ENCODE peak calls at places on chromosomes 6 and 20, in five cellular contexts. D is colonic mucosa, K is neural progenitor cell, H is stomach, O is heart right ventricle. C is an unnamed sample.
A peak's percentile ranks its signal among the peaks of the same experiment; 100 is the strongest.

GRCh38 chr6:125780540-125781306 is 10.0 kb upstream of the NCOA7 start:
- DNase-seq in D (peak; percentile 67), K (peak; percentile 46), H (peak; percentile 52), O (peak; percentile 44), C (peak; percentile 79)

GRCh38 chr6:30885481-30885998 is 1.2 kb downstream of the DDR1 start:
- DNase-seq in D (peak; percentile 83), K (peak; percentile 26), H (peak; percentile 48), O (no peak), C (no peak)

GRCh38 chr20:11626551-11626950 is 291.1 kb upstream of the BTBD3 start:
- DNase-seq in D (no peak), K (no peak), H (no peak), O (no peak), C (no peak)

GRCh38 chr6:133501675-133502275 is 260.6 kb downstream of the EYA4 start:
- DNase-seq in D (no peak), K (no peak), H (no peak), O (no peak), C (no peak)

GRCh38 chr6:161256390-161256789 is 17.5 kb downstream of the AGPAT4 start:
- DNase-seq in D (no peak), K (no peak), H (no peak), O (no peak), C (no peak)

GRCh38 chr20:56592817-56593216 is 36.3 kb upstream of the TFAP2C start:
- DNase-seq in D (no peak), K (no peak), H (no peak), O (no peak), C (no peak)

GRCh38 chr6:118536478-118536877 is 11.6 kb upstream of the PLN start:
- DNase-seq in D (no peak), K (no peak), H (no peak), O (no peak), C (no peak)

GRCh38 chr6:110097443-110097842 is 82.0 kb downstream of the WASF1 start:
- DNase-seq in D (no peak), K (no peak), H (no peak), O (no peak), C (no peak)

GRCh38 chr6:21893778-21894177 is 300.2 kb downstream of the SOX4 start:
- DNase-seq in D (no peak), K (no peak), H (no peak), O (no peak), C (no peak)

GRCh38 chr6:18269253-18269652 is 4.9 kb upstream of the DEK start:
- DNase-seq in D (no peak), K (no peak), H (no peak), O (no peak), C (no peak)

GRCh38 chr6:73610444-73611275 is 43.1 kb downstream of the SLC17A5 start:
- DNase-seq in D (no peak), K (peak; percentile 16), H (no peak), O (no peak), C (no peak)

GRCh38 chr6:13357551-13358075 is 29.3 kb upstream of the TBC1D7 start:
- DNase-seq in D (no peak), K (peak; percentile 70), H (no peak), O (no peak), C (no peak)

GRCh38 chr6:142856607-142856856 is 88.4 kb downstream of the HIVEP2 start:
- DNase-seq in D (no peak), K (no peak), H (no peak), O (no peak), C (no peak)

GRCh38 chr6:142855877-142856606 is 88.9 kb downstream of the HIVEP2 start:
- DNase-seq in D (no peak), K (no peak), H (no peak), O (no peak), C (no peak)

GRCh38 chr6:142854589-142855488 is 90.1 kb downstream of the HIVEP2 start:
- DNase-seq in D (no peak), K (peak; percentile 27), H (no peak), O (no peak), C (no peak)

GRCh38 chr6:142856857-142857608 is 87.9 kb downstream of the HIVEP2 start:
- DNase-seq in D (no peak), K (no peak), H (no peak), O (no peak), C (no peak)

DNA sequence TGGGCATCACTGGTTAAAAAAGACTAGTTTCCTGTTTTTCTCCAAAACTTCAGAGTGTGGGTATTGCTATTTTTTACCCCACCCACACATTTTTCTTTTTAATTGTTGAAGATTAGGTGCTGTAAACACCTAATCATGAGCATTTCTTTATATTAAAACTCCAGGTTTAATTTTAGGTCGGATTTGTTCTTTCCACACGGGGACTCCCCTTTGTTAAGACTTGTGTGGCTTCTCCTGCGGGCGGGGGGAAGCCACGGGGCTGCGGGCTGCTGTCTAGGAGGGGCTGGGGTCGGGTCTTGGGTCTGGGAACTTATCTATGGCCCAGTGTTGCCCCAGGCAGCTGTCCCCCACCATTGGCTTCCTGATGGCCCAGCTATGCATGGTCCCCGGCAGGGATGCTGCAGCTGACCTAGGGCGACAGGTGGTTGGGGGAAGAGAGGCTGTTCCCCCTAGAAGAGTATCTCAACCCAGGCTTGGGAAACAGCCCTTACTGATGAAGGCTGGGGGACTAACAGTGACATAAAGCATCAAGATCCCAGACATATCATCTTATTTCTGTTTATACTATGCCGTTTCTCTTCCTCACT is 87.3 kb downstream of the HIVEP2 start:
- DNase-seq in D (no peak), K (no peak), H (no peak), O (no peak), C (no peak)
- H3K27ac ChIP-seq in D (peak overlapping the region; percentile 14), K (no peak overlapping the region), H (peak overlapping the region; percentile 47), O (no peak overlapping the region), C (no peak overlapping the region)

DNA sequence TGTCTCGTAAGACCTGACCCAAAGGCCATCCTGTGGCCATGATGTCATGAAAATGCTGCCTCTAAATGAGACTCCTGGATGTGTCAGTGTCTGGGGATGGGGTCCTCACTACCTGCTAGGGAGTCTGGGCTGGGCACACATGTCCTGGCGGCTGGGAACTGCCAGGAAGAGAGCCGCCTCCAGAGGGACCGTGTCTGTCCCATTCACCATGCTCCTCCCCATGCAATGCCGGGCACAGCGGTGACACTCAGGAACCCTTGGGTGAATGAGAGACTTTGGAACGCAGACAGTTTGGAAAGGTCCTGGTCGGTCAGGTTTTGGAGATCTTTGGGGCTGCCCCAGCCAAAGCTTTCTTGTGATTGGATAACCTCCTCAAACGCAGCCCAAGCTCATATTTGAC is 40.1 kb upstream of the GTSF1L start:
- DNase-seq in D (no peak), K (no peak), H (no peak), O (no peak), C (no peak)
- H3K4me3 ChIP-seq in D (no peak overlapping the region), K (no peak overlapping the region), H (no peak overlapping the region), O (no peak overlapping the region), C (no peak overlapping the region)

GRCh38 chr20:32474967-32475819 is 109.9 kb downstream of the NOL4L start:
- DNase-seq in D (peak; percentile 96), K (peak; percentile 70), H (peak; percentile 90), O (peak; percentile 91), C (peak; percentile 94)
- H3K4me1 ChIP-seq in D (peaks cover 75% of the 10 kb centered on the region), K (peaks cover 51% of the 10 kb centered on the region), H (peaks cover 80% of the 10 kb centered on the region), O (peaks cover 59% of the 10 kb centered on the region), C (no peaks in the 10 kb centered on the region)

DNA sequence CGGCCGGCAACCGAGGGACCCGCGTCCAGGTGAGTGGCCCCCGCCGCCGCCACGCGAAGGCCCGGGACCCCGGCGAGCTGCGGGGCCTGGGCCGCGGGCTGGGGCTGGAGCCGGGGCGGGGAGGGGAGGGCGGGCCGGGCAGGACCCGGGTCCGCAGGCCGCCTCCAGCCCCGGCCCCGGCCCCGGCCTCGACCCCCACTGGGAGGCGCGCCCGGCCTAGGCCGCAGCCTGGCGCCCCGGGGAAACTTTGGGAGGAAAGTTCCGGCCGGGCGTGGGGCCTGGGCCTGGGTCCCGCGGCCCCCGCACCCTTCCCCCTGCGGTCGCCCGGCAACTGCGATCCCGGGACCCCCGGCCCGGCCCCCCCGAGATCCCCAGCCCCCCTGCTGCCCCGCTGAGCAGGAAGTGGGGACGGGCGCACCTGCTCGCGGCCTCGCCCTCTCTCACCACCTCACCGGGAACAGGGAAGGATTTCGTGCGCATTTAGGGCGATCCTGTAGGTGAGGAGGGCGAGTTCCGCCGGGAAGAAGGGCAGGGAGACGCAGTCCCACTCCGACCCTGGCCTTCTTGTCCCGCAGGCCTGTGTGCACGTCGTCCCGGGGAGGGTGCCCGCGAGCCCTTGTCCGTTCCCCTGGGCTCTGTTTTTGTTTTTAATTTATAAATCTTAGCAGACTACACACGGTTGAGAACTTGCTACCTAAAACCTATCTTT is 402 bp downstream of the OSBPL2 start:
- DNase-seq in D (peak; percentile 62), K (peak; percentile 41), H (peak; percentile 41), O (no peak), C (no peak)
- H3K27ac ChIP-seq in D (peak overlapping the region; percentile 80), K (no peak overlapping the region), H (peak overlapping the region; percentile 92), O (peak overlapping the region; percentile 91), C (peak overlapping the region; percentile 79)

DNA sequence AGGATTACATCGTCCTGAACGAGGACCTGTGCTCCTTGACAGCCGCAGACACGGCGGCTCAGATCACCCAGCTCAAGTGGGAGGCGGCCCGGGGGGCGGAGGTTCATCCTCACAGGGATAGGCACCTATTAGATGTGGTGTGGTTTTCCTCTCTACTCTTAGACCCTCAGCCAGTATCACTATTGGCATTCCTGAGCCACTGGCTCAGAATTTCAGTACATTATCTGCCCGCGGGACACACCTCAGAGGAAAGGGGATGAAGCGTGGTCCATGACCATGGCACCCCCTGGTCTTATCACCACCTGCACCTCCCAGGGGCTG is 34.6 kb upstream of the HLA-G start:
- DNase-seq in D (no peak), K (no peak), H (no peak), O (no peak), C (no peak)
- H3K4me3 ChIP-seq in D (peak overlapping the region; percentile 65), K (peak overlapping the region; percentile 63), H (peak overlapping the region; percentile 61), O (peak overlapping the region; percentile 70), C (peak overlapping the region; percentile 54)

DNA sequence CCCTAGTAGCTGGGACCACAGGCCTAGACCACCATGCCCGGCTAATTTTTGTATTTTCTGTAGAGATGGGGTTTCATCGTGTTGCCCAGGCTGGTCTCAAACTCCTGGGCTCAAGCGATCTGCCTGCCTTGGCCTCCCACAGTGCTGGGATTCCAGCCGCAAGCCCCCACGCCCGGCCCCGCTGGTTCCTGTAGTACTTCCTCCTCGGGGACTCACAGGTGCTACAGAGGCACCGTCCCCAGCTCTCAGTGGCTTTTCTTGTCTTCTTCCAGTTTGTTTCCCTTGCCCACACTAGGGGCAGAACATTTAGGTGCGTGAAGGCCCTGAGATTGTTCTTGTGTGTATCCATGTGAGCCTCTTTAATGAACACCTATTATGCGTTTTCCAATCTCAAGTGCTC is 773 bp upstream of the ZBP1 start:
- DNase-seq in D (peak; percentile 26), K (no peak), H (no peak), O (no peak), C (peak; percentile 30)
- H3K4me1 ChIP-seq in D (no peaks in the 10 kb centered on the region), K (no peaks in the 10 kb centered on the region), H (no peaks in the 10 kb centered on the region), O (no peaks in the 10 kb centered on the region), C (no peaks in the 10 kb centered on the region)

DNA sequence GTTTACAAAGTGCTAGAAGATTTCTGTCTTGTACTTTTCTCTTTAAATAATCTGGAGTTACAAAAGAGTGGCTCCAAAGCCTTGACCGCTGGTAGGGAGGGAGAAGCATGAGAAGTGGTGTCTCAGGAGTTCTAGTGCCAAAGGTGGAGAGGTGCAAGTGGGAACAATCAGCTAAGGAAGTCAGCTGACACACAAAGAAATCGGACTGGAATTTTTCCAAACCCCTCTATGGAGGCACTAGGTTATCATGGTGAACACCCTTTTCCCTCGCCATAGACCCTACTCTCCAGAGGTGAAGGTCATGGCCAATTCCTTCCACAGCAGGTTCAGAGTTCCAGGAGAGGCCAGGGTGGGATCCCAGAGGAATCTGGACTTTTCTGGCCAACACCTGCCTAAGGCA is 14.8 kb downstream of the PLAGL2 start:
- DNase-seq in D (no peak), K (no peak), H (no peak), O (no peak), C (no peak)
- H3K27ac ChIP-seq in D (no peak overlapping the region), K (no peak overlapping the region), H (peak overlapping the region; percentile 87), O (no peak overlapping the region), C (no peak overlapping the region)